ENCODE peak calls at places on chromosomes 5 and 9, in five cellular contexts. X is GM06990, T is HL-60, U is cardiac fibroblast, Y is adrenal gland. K is an unnamed sample.

GRCh38 chr9:32968101-32969011 is 33.1 kb downstream of the APTX start:
- DNase-seq in X (no peak), T (peak; percentile 13), U (peak; percentile 65), Y (peak; percentile 71), K (peak; percentile 53)

GRCh38 chr5:53480474-53481353 is at the start of gene FST:
- DNase-seq in X (no peak), T (no peak), U (peak; percentile 48), Y (no peak), K (peak; percentile 54)

GRCh38 chr9:34227445-34227844 is 48.6 kb downstream of the UBAP1 start:
- DNase-seq in X (no peak), T (no peak), U (peak; percentile 58), Y (no peak), K (no peak)

GRCh38 chr5:2278825-2279224 is 396.1 kb upstream of the IRX4 start:
- DNase-seq in X (no peak), T (no peak), U (no peak), Y (no peak), K (no peak)

GRCh38 chr5:116953251-116953934 is 378.8 kb upstream of the SEMA6A start:
- DNase-seq in X (no peak), T (no peak), U (no peak), Y (no peak), K (no peak)

GRCh38 chr5:139966856-139967255 is 76.2 kb downstream of the NRG2 start:
- DNase-seq in X (no peak), T (no peak), U (no peak), Y (no peak), K (no peak)

GRCh38 chr5:125634242-125634835 is 788.9 kb upstream of the GRAMD2B start:
- DNase-seq in X (no peak), T (no peak), U (no peak), Y (no peak), K (no peak)

GRCh38 chr5:113480243-113480642 is 8.0 kb downstream of the MCC start:
- DNase-seq in X (no peak), T (no peak), U (peak; percentile 34), Y (no peak), K (no peak)

GRCh38 chr9:114035845-114036785 is 42.0 kb downstream of the AMBP start:
- DNase-seq in X (no peak), T (no peak), U (no peak), Y (no peak), K (no peak)

GRCh38 chr9:89791754-89792153 is 186.9 kb downstream of the GADD45G start:
- DNase-seq in X (no peak), T (no peak), U (no peak), Y (no peak), K (no peak)

GRCh38 chr9:16184964-16185646 is 632.3 kb downstream of the CCDC171 start:
- DNase-seq in X (peak; percentile 20), T (no peak), U (peak; percentile 18), Y (no peak), K (no peak)

GRCh38 chr9:81461196-81461595 is 228.2 kb downstream of the TLE1 start:
- DNase-seq in X (no peak), T (no peak), U (no peak), Y (no peak), K (peak; percentile 82)

DNA sequence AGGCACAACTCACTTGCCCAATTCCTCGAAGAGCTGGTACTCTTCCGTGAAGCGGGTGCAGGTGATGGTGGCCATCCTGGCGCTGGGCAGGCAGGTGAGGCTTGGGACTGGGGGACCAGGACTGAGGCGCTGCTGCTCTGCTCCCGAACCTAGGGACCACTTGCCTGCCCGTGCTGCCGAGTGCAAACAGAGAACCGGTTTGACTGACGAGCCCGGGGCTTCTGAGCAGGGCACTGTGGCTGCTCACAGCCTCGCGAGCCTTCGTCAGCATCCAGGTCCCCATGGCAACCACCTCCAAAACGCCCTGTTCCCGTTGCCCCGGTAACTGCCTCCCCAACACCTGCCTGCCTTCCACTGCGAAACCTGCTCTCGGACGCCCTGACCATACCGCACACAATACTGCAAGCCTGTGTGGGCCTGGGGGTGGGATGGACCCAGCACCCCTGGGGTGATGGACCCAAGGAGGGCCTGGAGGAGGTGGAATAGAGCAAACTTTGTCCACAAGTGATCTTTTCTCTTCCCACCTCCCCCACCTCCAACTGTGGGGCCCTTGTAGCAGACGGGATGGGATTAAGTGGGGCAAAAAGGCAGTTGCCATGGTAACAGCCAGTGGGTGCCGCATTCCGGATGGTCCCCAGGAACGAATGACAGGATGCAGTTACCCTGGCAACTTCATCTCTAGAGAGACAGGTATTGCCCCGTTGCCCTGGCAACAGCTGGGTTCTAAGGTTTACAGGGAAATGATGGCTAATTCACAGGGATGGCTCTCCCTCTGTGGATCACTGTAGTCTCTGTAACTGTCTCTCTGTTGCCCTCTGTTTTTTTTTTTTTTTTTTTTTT is at the start of gene CAMK2A:
- DNase-seq in X (no peak), T (no peak), U (no peak), Y (no peak), K (no peak)
- H3K4me3 ChIP-seq in X (no peak within 1 kb of the TSS), T (no peak within 1 kb of the TSS), U (no peak within 1 kb of the TSS), Y (no peak within 1 kb of the TSS), K (no peak within 1 kb of the TSS)

DNA sequence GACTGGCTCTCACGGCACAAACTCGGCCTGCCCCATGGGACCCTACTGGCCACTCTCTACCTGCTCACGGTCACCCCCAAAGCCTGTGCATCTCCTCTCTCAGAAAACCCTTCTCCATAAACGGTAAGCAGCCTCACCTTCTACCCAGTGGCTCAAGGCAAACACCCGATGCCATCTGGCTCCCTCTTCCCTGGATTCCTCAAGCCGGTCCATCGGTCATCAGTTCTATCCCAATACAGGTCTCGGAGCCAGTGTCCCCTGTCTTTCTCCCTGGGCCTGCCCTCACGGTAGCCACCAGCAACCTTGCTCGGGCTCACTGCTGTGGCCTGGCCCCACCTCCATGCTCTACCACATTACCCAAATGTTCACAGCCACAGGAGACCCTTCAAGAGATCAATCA is 134.1 kb downstream of the ROR2 start:
- DNase-seq in X (no peak), T (no peak), U (no peak), Y (no peak), K (no peak)
- TF ChIP-seq CTCF in X (no peak), T (no peak), U (no peak), Y (no peak), K (no peak)

DNA sequence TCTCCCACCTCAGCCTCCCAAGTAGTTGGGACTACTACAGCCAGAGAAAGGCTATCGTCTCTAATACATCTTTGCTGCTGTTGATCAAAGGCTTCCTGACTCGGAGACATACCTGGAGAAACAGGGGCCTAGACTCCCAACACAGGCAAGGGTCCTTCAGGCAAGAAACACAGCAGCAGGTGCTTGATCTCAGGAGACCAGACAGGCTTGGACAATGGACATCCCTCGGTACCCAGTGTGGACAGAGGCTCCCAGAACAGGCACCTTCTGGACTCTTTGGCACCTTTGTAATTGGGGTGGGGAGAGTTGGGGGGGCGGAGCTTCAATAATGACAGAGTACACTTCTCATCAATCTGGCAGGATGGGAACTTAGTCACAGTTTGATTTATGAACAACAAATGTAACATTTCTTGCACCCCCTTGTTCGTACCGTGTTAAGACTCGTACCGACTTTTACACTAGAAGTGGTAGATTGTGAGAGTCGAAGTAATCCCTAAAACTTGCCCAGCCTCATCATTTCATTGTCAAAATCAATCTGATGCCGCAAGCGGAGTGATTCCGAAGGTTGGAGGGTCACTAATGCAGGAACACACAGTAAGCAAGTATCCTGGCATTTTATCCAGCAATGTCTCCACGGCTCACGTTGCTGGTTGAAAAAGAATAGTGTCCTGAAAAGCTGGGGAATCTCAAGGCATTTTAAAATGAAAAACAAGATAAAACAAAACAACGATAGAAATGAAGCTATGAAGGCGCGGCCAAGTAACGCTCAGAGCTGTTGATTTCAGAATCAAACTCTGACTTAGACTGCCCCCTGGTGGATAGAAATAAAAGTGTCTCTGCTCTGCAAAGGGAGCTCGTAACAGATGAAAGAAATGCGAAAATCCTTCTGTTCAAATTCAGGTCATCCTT is 46.4 kb upstream of the STK32A start:
- DNase-seq in X (no peak), T (peak; percentile 35), U (peak; percentile 76), Y (peak; percentile 83), K (peak; percentile 68)
- H3K4me3 ChIP-seq in X (no peak overlapping the region), T (no peak overlapping the region), U (no peak overlapping the region), Y (no peak overlapping the region), K (no peak overlapping the region)

GRCh38 chr9:97309260-97309659 is 1.8 kb downstream of the CCDC180 start:
- DNase-seq in X (no peak), T (no peak), U (no peak), Y (no peak), K (no peak)

GRCh38 chr9:97304586-97304985 is 2.9 kb upstream of the CCDC180 start:
- DNase-seq in X (no peak), T (no peak), U (no peak), Y (no peak), K (no peak)

GRCh38 chr9:97307500-97308163 is at the start of gene CCDC180:
- DNase-seq in X (no peak), T (no peak), U (peak; percentile 43), Y (peak; percentile 69), K (peak; percentile 40)

GRCh38 chr9:97307091-97307490 is 368 bp upstream of the CCDC180 start:
- DNase-seq in X (no peak), T (no peak), U (peak; percentile 73), Y (peak; percentile 94), K (peak; percentile 57)

GRCh38 chr9:97305501-97306298 is 1.8 kb upstream of the CCDC180 start:
- DNase-seq in X (no peak), T (no peak), U (no peak), Y (no peak), K (no peak)
- TF ChIP-seq CTCF in X (no peak), T (no peak), U (no peak), Y (no peak), K (no peak)

GRCh38 chr9:31847963-31848362 is 536.5 kb upstream of the ACO1 start:
- DNase-seq in X (no peak), T (no peak), U (no peak), Y (no peak), K (peak; percentile 6)

GRCh38 chr9:31854187-31854586 is 530.3 kb upstream of the ACO1 start:
- DNase-seq in X (no peak), T (no peak), U (no peak), Y (no peak), K (no peak)

GRCh38 chr9:31848505-31849285 is 535.7 kb upstream of the ACO1 start:
- DNase-seq in X (no peak), T (no peak), U (no peak), Y (no peak), K (no peak)
- H3K4me3 ChIP-seq in X (no peak overlapping the region), T (no peak overlapping the region), U (no peak overlapping the region), Y (no peak overlapping the region), K (peak overlapping the region; percentile 54)